ENCODE peak calls at places on chromosomes 16 and 17, in nine cellular contexts. One of them, this sample, is unnamed.

GRCh38 chr17:83057397-83057761 is 22.0 kb upstream of the METRNL start:
- DNase-seq in pancreas: no peak
- DNase-seq in ascending aorta: peak; percentile 60
- DNase-seq in prostate gland: no peak
- DNase-seq in aorta: no peak
- DNase-seq in lower lobe of right lung: no peak
- DNase-seq in transverse colon: no peak
- DNase-seq in PC-3: no peak
- DNase-seq in esophagus muscularis mucosa: no peak
- DNase-seq in this sample: no peak

GRCh38 chr16:10668322-10669045 is 26.2 kb downstream of the TEKT5 start:
- DNase-seq in aorta: no peak
- DNase-seq in PC-3: peak; percentile 45
- DNase-seq in ascending aorta: no peak
- DNase-seq in lower lobe of right lung: no peak
- DNase-seq in esophagus muscularis mucosa: no peak
- DNase-seq in pancreas: no peak
- DNase-seq in transverse colon: no peak
- DNase-seq in prostate gland: no peak
- DNase-seq in this sample: no peak

GRCh38 chr16:21598676-21599157 is 660 bp upstream of the METTL9 start:
- DNase-seq in ascending aorta: no peak
- DNase-seq in prostate gland: peak; percentile 28
- DNase-seq in transverse colon: peak; percentile 31
- DNase-seq in aorta: no peak
- DNase-seq in lower lobe of right lung: no peak
- DNase-seq in PC-3: no peak
- DNase-seq in esophagus muscularis mucosa: no peak
- DNase-seq in pancreas: no peak
- DNase-seq in this sample: no peak

GRCh38 chr16:81604960-81605383 is 160.4 kb downstream of the CMIP start:
- DNase-seq in PC-3: peak; percentile 82
- DNase-seq in pancreas: no peak
- DNase-seq in transverse colon: no peak
- DNase-seq in prostate gland: peak; percentile 63
- DNase-seq in lower lobe of right lung: no peak
- DNase-seq in esophagus muscularis mucosa: no peak
- DNase-seq in ascending aorta: no peak
- DNase-seq in aorta: no peak
- DNase-seq in this sample: no peak

GRCh38 chr16:63466-63865 is 9.0 kb downstream of the RHBDF1 start:
- DNase-seq in esophagus muscularis mucosa: no peak
- DNase-seq in PC-3: no peak
- DNase-seq in transverse colon: no peak
- DNase-seq in ascending aorta: no peak
- DNase-seq in aorta: no peak
- DNase-seq in prostate gland: no peak
- DNase-seq in pancreas: peak; percentile 68
- DNase-seq in lower lobe of right lung: no peak
- DNase-seq in this sample: peak; percentile 5

GRCh38 chr16:1102921-1103648 is 7.0 kb upstream of the C1QTNF8 start:
- DNase-seq in PC-3: peak; percentile 47
- DNase-seq in ascending aorta: no peak
- DNase-seq in prostate gland: peak; percentile 32
- DNase-seq in transverse colon: peak; percentile 69
- DNase-seq in pancreas: no peak
- DNase-seq in aorta: peak; percentile 91
- DNase-seq in lower lobe of right lung: peak; percentile 69
- DNase-seq in esophagus muscularis mucosa: no peak
- DNase-seq in this sample: peak; percentile 62

GRCh38 chr17:27526603-27527002 is 70.4 kb downstream of the KSR1 start:
- DNase-seq in ascending aorta: no peak
- DNase-seq in prostate gland: peak; percentile 22
- DNase-seq in esophagus muscularis mucosa: no peak
- DNase-seq in PC-3: no peak
- DNase-seq in aorta: no peak
- DNase-seq in transverse colon: peak; percentile 44
- DNase-seq in pancreas: no peak
- DNase-seq in lower lobe of right lung: peak; percentile 78
- DNase-seq in this sample: no peak

GRCh38 chr16:20866161-20866772 is 33.9 kb downstream of the DCUN1D3 start:
- DNase-seq in transverse colon: peak; percentile 17
- DNase-seq in aorta: peak; percentile 82
- DNase-seq in pancreas: no peak
- DNase-seq in ascending aorta: peak; percentile 86
- DNase-seq in lower lobe of right lung: no peak
- DNase-seq in PC-3: peak; percentile 70
- DNase-seq in prostate gland: no peak
- DNase-seq in esophagus muscularis mucosa: no peak
- DNase-seq in this sample: no peak

GRCh38 chr17:75263051-75263450 is 1.4 kb downstream of the MRPS7 start:
- DNase-seq in prostate gland: no peak
- DNase-seq in esophagus muscularis mucosa: no peak
- DNase-seq in transverse colon: no peak
- DNase-seq in PC-3: no peak
- DNase-seq in aorta: no peak
- DNase-seq in ascending aorta: no peak
- DNase-seq in pancreas: no peak
- DNase-seq in lower lobe of right lung: no peak
- DNase-seq in this sample: no peak

GRCh38 chr16:58678716-58679115 is 5.9 kb downstream of the SLC38A7 start:
- DNase-seq in PC-3: peak; percentile 44
- DNase-seq in aorta: peak; percentile 82
- DNase-seq in transverse colon: no peak
- DNase-seq in prostate gland: peak; percentile 66
- DNase-seq in lower lobe of right lung: no peak
- DNase-seq in esophagus muscularis mucosa: no peak
- DNase-seq in pancreas: no peak
- DNase-seq in ascending aorta: peak; percentile 68
- DNase-seq in this sample: no peak

GRCh38 chr16:50025544-50025931 is 513 bp downstream of the CNEP1R1 start:
- DNase-seq in lower lobe of right lung: no peak
- DNase-seq in PC-3: peak; percentile 3
- DNase-seq in pancreas: no peak
- DNase-seq in esophagus muscularis mucosa: no peak
- DNase-seq in transverse colon: peak; percentile 20
- DNase-seq in ascending aorta: no peak
- DNase-seq in aorta: no peak
- DNase-seq in prostate gland: no peak
- DNase-seq in this sample: peak; percentile 40

GRCh38 chr16:84933774-84934571 is 77.4 kb downstream of the ZDHHC7 start:
- DNase-seq in esophagus muscularis mucosa: no peak
- DNase-seq in lower lobe of right lung: no peak
- DNase-seq in prostate gland: no peak
- DNase-seq in aorta: peak; percentile 93
- DNase-seq in ascending aorta: peak; percentile 91
- DNase-seq in transverse colon: no peak
- DNase-seq in PC-3: no peak
- DNase-seq in pancreas: peak; percentile 96
- DNase-seq in this sample: no peak

GRCh38 chr17:79538291-79538690 is 72.6 kb downstream of the RBFOX3 start:
- DNase-seq in esophagus muscularis mucosa: no peak
- DNase-seq in PC-3: no peak
- DNase-seq in aorta: peak; percentile 19
- DNase-seq in ascending aorta: no peak
- DNase-seq in prostate gland: no peak
- DNase-seq in transverse colon: no peak
- DNase-seq in lower lobe of right lung: no peak
- DNase-seq in pancreas: no peak
- DNase-seq in this sample: no peak
- H3K27me3 ChIP-seq in esophagus muscularis mucosa: peaks cover 12% of the 10 kb centered on the region
- H3K27me3 ChIP-seq in PC-3: peaks cover 97% of the 10 kb centered on the region
- H3K27me3 ChIP-seq in aorta: no peaks in the 10 kb centered on the region
- H3K27me3 ChIP-seq in ascending aorta: no peaks in the 10 kb centered on the region
- H3K27me3 ChIP-seq in prostate gland: no peaks in the 10 kb centered on the region
- H3K27me3 ChIP-seq in transverse colon: peaks cover 9% of the 10 kb centered on the region
- H3K27me3 ChIP-seq in lower lobe of right lung: peaks cover 16% of the 10 kb centered on the region
- H3K27me3 ChIP-seq in pancreas: no peaks in the 10 kb centered on the region
- H3K27me3 ChIP-seq in this sample: no peaks in the 10 kb centered on the region

GRCh38 chr17:58484600-58484999 is 3.6 kb downstream of the HSF5 start:
- DNase-seq in aorta: no peak
- DNase-seq in ascending aorta: no peak
- DNase-seq in PC-3: no peak
- DNase-seq in lower lobe of right lung: no peak
- DNase-seq in transverse colon: no peak
- DNase-seq in esophagus muscularis mucosa: no peak
- DNase-seq in pancreas: no peak
- DNase-seq in prostate gland: no peak
- DNase-seq in this sample: no peak

GRCh38 chr17:58491510-58492045 is 3.4 kb upstream of the HSF5 start:
- DNase-seq in transverse colon: no peak
- DNase-seq in lower lobe of right lung: no peak
- DNase-seq in PC-3: peak; percentile 37
- DNase-seq in prostate gland: no peak
- DNase-seq in pancreas: no peak
- DNase-seq in aorta: no peak
- DNase-seq in esophagus muscularis mucosa: peak; percentile 34
- DNase-seq in ascending aorta: no peak
- DNase-seq in this sample: no peak

GRCh38 chr17:58492238-58493121 is 4.3 kb upstream of the HSF5 start:
- DNase-seq in transverse colon: no peak
- DNase-seq in prostate gland: no peak
- DNase-seq in esophagus muscularis mucosa: peak; percentile 53
- DNase-seq in pancreas: no peak
- DNase-seq in ascending aorta: no peak
- DNase-seq in PC-3: peak; percentile 77
- DNase-seq in aorta: no peak
- DNase-seq in lower lobe of right lung: no peak
- DNase-seq in this sample: no peak

GRCh38 chr17:58487589-58488427 is at the start of gene HSF5:
- DNase-seq in transverse colon: peak; percentile 42
- DNase-seq in pancreas: peak; percentile 73
- DNase-seq in aorta: peak; percentile 77
- DNase-seq in ascending aorta: no peak
- DNase-seq in PC-3: no peak
- DNase-seq in esophagus muscularis mucosa: peak; percentile 74
- DNase-seq in prostate gland: no peak
- DNase-seq in lower lobe of right lung: peak; percentile 72
- DNase-seq in this sample: peak; percentile 76

GRCh38 chr17:58488428-58488890 is 251 bp upstream of the HSF5 start:
- DNase-seq in ascending aorta: no peak
- DNase-seq in lower lobe of right lung: no peak
- DNase-seq in aorta: no peak
- DNase-seq in transverse colon: no peak
- DNase-seq in prostate gland: no peak
- DNase-seq in pancreas: no peak
- DNase-seq in PC-3: no peak
- DNase-seq in esophagus muscularis mucosa: peak; percentile 53
- DNase-seq in this sample: no peak
- H3K4me3 ChIP-seq in ascending aorta: no peak overlapping the region
- H3K4me3 ChIP-seq in lower lobe of right lung: no peak overlapping the region
- H3K4me3 ChIP-seq in aorta: no peak overlapping the region
- H3K4me3 ChIP-seq in transverse colon: no peak overlapping the region
- H3K4me3 ChIP-seq in prostate gland: no peak overlapping the region
- H3K4me3 ChIP-seq in pancreas: no peak overlapping the region
- H3K4me3 ChIP-seq in PC-3: no peak overlapping the region
- H3K4me3 ChIP-seq in esophagus muscularis mucosa: peak overlapping the region; percentile 36
- H3K4me3 ChIP-seq in this sample: no peak overlapping the region

GRCh38 chr16:67202426-67202825 is 3.5 kb downstream of the ELMO3 start:
- DNase-seq in PC-3: no peak
- DNase-seq in pancreas: no peak
- DNase-seq in prostate gland: no peak
- DNase-seq in transverse colon: no peak
- DNase-seq in ascending aorta: no peak
- DNase-seq in lower lobe of right lung: no peak
- DNase-seq in aorta: no peak
- DNase-seq in esophagus muscularis mucosa: no peak
- DNase-seq in this sample: no peak

GRCh38 chr16:67201411-67202345 is 2.7 kb downstream of the ELMO3 start:
- DNase-seq in transverse colon: no peak
- DNase-seq in prostate gland: no peak
- DNase-seq in esophagus muscularis mucosa: no peak
- DNase-seq in lower lobe of right lung: no peak
- DNase-seq in aorta: no peak
- DNase-seq in pancreas: no peak
- DNase-seq in ascending aorta: no peak
- DNase-seq in PC-3: no peak
- DNase-seq in this sample: no peak

GRCh38 chr16:67202956-67203493 is 4.1 kb downstream of the ELMO3 start:
- DNase-seq in lower lobe of right lung: no peak
- DNase-seq in transverse colon: no peak
- DNase-seq in prostate gland: no peak
- DNase-seq in esophagus muscularis mucosa: no peak
- DNase-seq in pancreas: no peak
- DNase-seq in aorta: no peak
- DNase-seq in ascending aorta: no peak
- DNase-seq in PC-3: no peak
- DNase-seq in this sample: no peak

GRCh38 chr16:67206129-67206837 is 7.4 kb downstream of the ELMO3 start:
- DNase-seq in prostate gland: no peak
- DNase-seq in esophagus muscularis mucosa: no peak
- DNase-seq in aorta: no peak
- DNase-seq in lower lobe of right lung: no peak
- DNase-seq in ascending aorta: no peak
- DNase-seq in transverse colon: no peak
- DNase-seq in PC-3: no peak
- DNase-seq in pancreas: no peak
- DNase-seq in this sample: no peak

GRCh38 chr16:67204076-67204475 is 5.1 kb downstream of the ELMO3 start:
- DNase-seq in esophagus muscularis mucosa: no peak
- DNase-seq in ascending aorta: no peak
- DNase-seq in aorta: no peak
- DNase-seq in PC-3: no peak
- DNase-seq in prostate gland: no peak
- DNase-seq in lower lobe of right lung: no peak
- DNase-seq in transverse colon: no peak
- DNase-seq in pancreas: no peak
- DNase-seq in this sample: no peak
- H3K4me1 ChIP-seq in esophagus muscularis mucosa: peaks cover 4% of the 10 kb centered on the region
- H3K4me1 ChIP-seq in ascending aorta: no peaks in the 10 kb centered on the region
- H3K4me1 ChIP-seq in aorta: no peaks in the 10 kb centered on the region
- H3K4me1 ChIP-seq in PC-3: peaks cover 28% of the 10 kb centered on the region
- H3K4me1 ChIP-seq in prostate gland: no peaks in the 10 kb centered on the region
- H3K4me1 ChIP-seq in lower lobe of right lung: peaks cover 1% of the 10 kb centered on the region
- H3K4me1 ChIP-seq in transverse colon: peaks cover 4% of the 10 kb centered on the region
- H3K4me1 ChIP-seq in pancreas: no peaks in the 10 kb centered on the region
- H3K4me1 ChIP-seq in this sample: no peaks in the 10 kb centered on the region

GRCh38 chr17:48611681-48612455 is 1.1 kb upstream of the HOXB7 start:
- DNase-seq in pancreas: no peak
- DNase-seq in aorta: no peak
- DNase-seq in lower lobe of right lung: no peak
- DNase-seq in PC-3: no peak
- DNase-seq in ascending aorta: no peak
- DNase-seq in esophagus muscularis mucosa: no peak
- DNase-seq in transverse colon: peak; percentile 59
- DNase-seq in prostate gland: no peak
- DNase-seq in this sample: no peak
- H3K27me3 ChIP-seq in pancreas: peaks cover 12% of the 10 kb centered on the region
- H3K27me3 ChIP-seq in aorta: no peaks in the 10 kb centered on the region
- H3K27me3 ChIP-seq in lower lobe of right lung: peaks cover 98% of the 10 kb centered on the region
- H3K27me3 ChIP-seq in PC-3: peaks cover 48% of the 10 kb centered on the region
- H3K27me3 ChIP-seq in ascending aorta: peaks cover 19% of the 10 kb centered on the region
- H3K27me3 ChIP-seq in esophagus muscularis mucosa: peaks cover 100% of the 10 kb centered on the region
- H3K27me3 ChIP-seq in transverse colon: peaks cover 58% of the 10 kb centered on the region
- H3K27me3 ChIP-seq in prostate gland: peaks cover 53% of the 10 kb centered on the region
- H3K27me3 ChIP-seq in this sample: peaks cover 59% of the 10 kb centered on the region

DNA sequence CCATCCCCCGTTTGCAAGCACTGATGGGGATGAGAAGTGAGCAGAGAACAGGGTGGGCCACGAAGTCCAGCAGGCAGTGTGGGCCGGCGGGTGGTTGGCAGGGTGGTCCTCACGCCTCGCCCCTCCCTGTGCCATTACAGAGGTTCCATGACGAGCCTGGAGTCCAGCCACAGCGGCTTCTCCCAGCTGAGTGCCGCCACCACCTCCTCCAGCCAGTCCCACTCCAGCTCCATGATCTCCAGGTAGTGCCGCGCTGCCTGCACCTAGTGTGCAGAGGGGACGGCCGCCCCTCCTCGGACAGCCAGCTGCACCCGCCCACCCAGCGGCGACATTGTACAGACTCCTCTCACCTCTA is 73.0 kb downstream of the SEC14L1 start:
- DNase-seq in esophagus muscularis mucosa: no peak
- DNase-seq in lower lobe of right lung: no peak
- DNase-seq in ascending aorta: no peak
- DNase-seq in pancreas: no peak
- DNase-seq in aorta: peak; percentile 69
- DNase-seq in PC-3: no peak
- DNase-seq in transverse colon: no peak
- DNase-seq in prostate gland: no peak
- DNase-seq in this sample: no peak
- H3K4me3 ChIP-seq in esophagus muscularis mucosa: no peak overlapping the region
- H3K4me3 ChIP-seq in lower lobe of right lung: no peak overlapping the region
- H3K4me3 ChIP-seq in ascending aorta: no peak overlapping the region
- H3K4me3 ChIP-seq in pancreas: no peak overlapping the region
- H3K4me3 ChIP-seq in aorta: no peak overlapping the region
- H3K4me3 ChIP-seq in PC-3: no peak overlapping the region
- H3K4me3 ChIP-seq in transverse colon: no peak overlapping the region
- H3K4me3 ChIP-seq in prostate gland: no peak overlapping the region
- H3K4me3 ChIP-seq in this sample: no peak overlapping the region

This sample was measured in CD4-positive, alpha-beta memory T cell.